ENCODE peak calls at places on chromosomes 16 and 17, in five cellular contexts. P is A549, W is endothelial cell of umbilical vein, Q is upper lobe of right lung, Z is ascending aorta. S is an unnamed sample.

GRCh38 chr16:29748077-29748759 is 2.4 kb upstream of the C16orf54 start:
- DNase-seq in P (no peak), W (no peak), Q (no peak), Z (no peak), S (no peak)

GRCh38 chr17:16652847-16653366 is 743 bp downstream of the ZNF624 start:
- DNase-seq in P (no peak), W (no peak), Q (no peak), Z (no peak), S (no peak)

GRCh38 chr16:11560701-11561439 is 25.8 kb downstream of the LITAF start:
- DNase-seq in P (no peak), W (peak; percentile 54), Q (peak; percentile 49), Z (peak; percentile 67), S (no peak)

GRCh38 chr16:57185446-57185944 is 344 bp downstream of the PSME3IP1 start:
- DNase-seq in P (peak; percentile 38), W (no peak), Q (no peak), Z (peak; percentile 85), S (no peak)

GRCh38 chr17:31593806-31594205 is 202.3 kb downstream of the RAB11FIP4 start:
- DNase-seq in P (no peak), W (no peak), Q (no peak), Z (peak; percentile 86), S (no peak)

GRCh38 chr16:67394271-67395104 is 1.2 kb upstream of the TPPP3 start:
- DNase-seq in P (no peak), W (no peak), Q (peak; percentile 68), Z (peak; percentile 67), S (no peak)

GRCh38 chr17:77881545-77881944 is 77.0 kb upstream of the TNRC6C start:
- DNase-seq in P (no peak), W (no peak), Q (peak; percentile 87), Z (peak; percentile 91), S (no peak)

GRCh38 chr17:2197271-2197670 is 106.3 kb downstream of the SMG6 start:
- DNase-seq in P (no peak), W (no peak), Q (no peak), Z (no peak), S (no peak)

GRCh38 chr17:6366144-6366755 is 68.7 kb downstream of the AIPL1 start:
- DNase-seq in P (no peak), W (no peak), Q (no peak), Z (no peak), S (peak; percentile 26)

GRCh38 chr16:87570938-87571867 is 31.1 kb upstream of the JPH3 start:
- DNase-seq in P (peak; percentile 84), W (peak; percentile 51), Q (peak; percentile 77), Z (peak; percentile 86), S (peak; percentile 72)

GRCh38 chr17:81171941-81172340 is 5.9 kb upstream of the AATK start:
- DNase-seq in P (no peak), W (no peak), Q (no peak), Z (no peak), S (no peak)

GRCh38 chr17:40168262-40168832 is 8.9 kb upstream of the RAPGEFL1 start:
- DNase-seq in P (peak; percentile 77), W (peak; percentile 65), Q (peak; percentile 50), Z (no peak), S (peak; percentile 40)

GRCh38 chr17:33097411-33097810 is 105.8 kb downstream of the SPACA3 start:
- DNase-seq in P (no peak), W (no peak), Q (no peak), Z (no peak), S (no peak)

GRCh38 chr16:80041399-80041798 is 440.9 kb upstream of the MAF start:
- DNase-seq in P (no peak), W (no peak), Q (no peak), Z (no peak), S (no peak)

GRCh38 chr17:82076785-82077591 is 11.4 kb upstream of the DUS1L start:
- DNase-seq in P (no peak), W (no peak), Q (no peak), Z (no peak), S (no peak)

GRCh38 chr17:15436399-15437369 is 30.7 kb downstream of the CDRT4 start:
- DNase-seq in P (peak; percentile 41), W (peak; percentile 32), Q (no peak), Z (no peak), S (peak; percentile 51)

GRCh38 chr16:15529673-15530072 is 95.3 kb downstream of the BMERB1 start:
- DNase-seq in P (no peak), W (no peak), Q (no peak), Z (no peak), S (no peak)

GRCh38 chr17:8856869-8857575 is 10.5 kb downstream of the PIK3R6 start:
- DNase-seq in P (no peak), W (no peak), Q (no peak), Z (peak; percentile 15), S (no peak)

GRCh38 chr16:24523569-24523968 is 15.8 kb upstream of the RBBP6 start:
- DNase-seq in P (peak; percentile 56), W (no peak), Q (no peak), Z (no peak), S (peak; percentile 78)

GRCh38 chr16:53504161-53504663 is 1.2 kb upstream of the AKTIP start:
- DNase-seq in P (no peak), W (peak; percentile 68), Q (peak; percentile 69), Z (peak; percentile 87), S (peak; percentile 60)

GRCh38 chr17:76264755-76265623 is at the start of gene UBALD2:
- DNase-seq in P (peak; percentile 100), W (peak; percentile 100), Q (peak; percentile 100), Z (peak; percentile 100), S (peak; percentile 99)

GRCh38 chr17:76261421-76262215 is 3.5 kb upstream of the UBALD2 start:
- DNase-seq in P (no peak), W (peak; percentile 94), Q (no peak), Z (no peak), S (no peak)

GRCh38 chr17:76264425-76264754 is 758 bp upstream of the UBALD2 start:
- DNase-seq in P (no peak), W (no peak), Q (no peak), Z (no peak), S (no peak)

GRCh38 chr17:76263896-76264295 is 1.3 kb upstream of the UBALD2 start:
- DNase-seq in P (no peak), W (no peak), Q (no peak), Z (no peak), S (no peak)

DNA sequence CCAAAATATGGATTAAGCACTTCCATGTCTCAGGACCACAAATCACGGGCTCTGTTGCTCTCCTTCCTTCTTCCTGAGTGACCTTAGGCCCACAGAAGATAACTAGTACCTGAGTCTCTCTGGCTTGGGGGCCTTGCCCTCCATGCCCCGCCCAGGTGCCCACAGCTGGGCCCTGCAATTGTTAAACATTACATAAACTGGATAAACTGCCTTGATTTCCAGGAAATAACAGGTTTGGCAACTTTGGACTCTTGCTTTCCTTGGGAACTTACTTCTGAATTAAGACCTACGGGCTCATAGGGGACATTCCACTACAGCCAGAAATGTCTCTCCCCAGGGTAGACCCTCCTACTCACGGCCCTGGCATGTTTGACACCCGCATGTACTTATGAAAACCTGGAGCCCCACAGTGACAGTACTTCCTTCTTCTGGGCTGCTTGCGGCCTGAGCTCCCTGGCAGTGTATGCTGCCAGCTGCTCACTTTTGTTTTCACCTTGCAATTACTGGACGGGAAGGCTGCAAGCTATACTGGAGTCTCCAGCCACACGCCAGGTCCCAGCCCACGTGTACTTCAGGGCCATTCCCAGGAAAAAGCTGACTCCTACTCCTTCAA is 2.3 kb upstream of the UBALD2 start:
- DNase-seq in P (no peak), W (peak; percentile 41), Q (no peak), Z (no peak), S (no peak)
- H3K27ac ChIP-seq in P (peak overlapping the region; percentile 2), W (peak overlapping the region; percentile 95), Q (peak overlapping the region; percentile 81), Z (no peak overlapping the region), S (no peak overlapping the region)

GRCh38 chr17:48569676-48570324 is 8.3 kb downstream of the HOXB4 start:
- DNase-seq in P (no peak), W (peak; percentile 60), Q (no peak), Z (no peak), S (no peak)
- TF ChIP-seq CTCF in P (no peak), W (peak; percentile 8), Q (no peak), Z (no peak), S (no peak)

DNA sequence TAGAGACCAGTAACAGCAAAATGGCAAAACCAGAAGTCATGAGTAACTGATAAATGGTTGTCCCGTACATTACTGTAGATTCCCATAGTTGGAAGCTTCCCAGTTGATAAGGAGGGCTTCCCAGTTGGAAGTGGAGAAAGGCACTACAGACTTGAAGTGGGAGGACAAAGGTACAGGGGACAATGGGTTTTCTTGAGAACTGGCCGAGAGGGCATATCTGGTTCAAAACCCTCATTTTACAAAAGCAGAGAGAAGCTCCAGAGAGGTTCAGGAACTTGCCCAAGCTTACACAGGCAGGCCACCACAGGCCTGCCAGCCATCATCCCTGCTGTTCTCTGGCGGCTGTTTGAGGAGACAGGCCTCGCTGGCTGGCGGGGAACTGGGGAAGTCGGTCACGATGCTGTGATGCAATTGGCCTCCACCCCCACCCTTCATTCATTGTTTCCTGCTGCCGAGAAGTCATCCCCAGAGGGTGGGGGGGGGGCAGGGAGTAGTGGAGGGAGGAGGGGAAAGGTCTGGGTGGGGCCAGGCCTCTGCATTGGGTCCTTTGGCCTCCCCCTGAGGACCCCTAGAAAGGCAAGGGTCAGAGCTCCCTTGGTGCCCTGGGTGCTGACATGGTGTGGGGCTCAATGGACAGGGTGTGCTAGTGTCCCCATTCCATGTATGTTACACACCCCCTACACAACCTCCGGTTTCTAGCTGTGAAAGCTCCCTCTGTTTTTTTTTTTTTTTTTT is 3.0 kb downstream of the UBALD2 start:
- DNase-seq in P (no peak), W (peak; percentile 69), Q (peak; percentile 91), Z (peak; percentile 87), S (no peak)
- H3K4me3 ChIP-seq in P (no peak overlapping the region), W (no peak overlapping the region), Q (peak overlapping the region; percentile 77), Z (peak overlapping the region; percentile 17), S (no peak overlapping the region)

GRCh38 chr16:2457946-2458345 is 2.0 kb upstream of the TEDC2 start:
- DNase-seq in P (no peak), W (no peak), Q (no peak), Z (no peak), S (no peak)

GRCh38 chr16:2460391-2460713 is 443 bp downstream of the TEDC2 start:
- DNase-seq in P (no peak), W (no peak), Q (no peak), Z (no peak), S (no peak)

GRCh38 chr16:2460916-2461315 is 1.0 kb downstream of the TEDC2 start:
- DNase-seq in P (no peak), W (no peak), Q (no peak), Z (no peak), S (no peak)

GRCh38 chr16:2458887-2459646 is 842 bp upstream of the TEDC2 start:
- DNase-seq in P (no peak), W (no peak), Q (no peak), Z (no peak), S (peak; percentile 35)

GRCh38 chr16:2459647-2460390 is at the start of gene TEDC2:
- DNase-seq in P (peak; percentile 96), W (peak; percentile 97), Q (peak; percentile 99), Z (peak; percentile 98), S (peak; percentile 98)
- H3K27ac ChIP-seq in P (peak within 1 kb of the TSS; percentile 72), W (no peak within 1 kb of the TSS), Q (peak within 1 kb of the TSS; percentile 33), Z (no peak within 1 kb of the TSS), S (peak within 1 kb of the TSS; percentile 91)

S was measured in WERI-Rb-1.